ENCODE peak calls at places on chromosomes 3 and 15, in five cellular contexts. One of them, this sample, is unnamed.

GRCh38 chr3:120344349-120344748 is 4.8 kb downstream of the LRRC58 start:
- DNase-seq in fibroblast of villous mesenchyme: peak; percentile 49
- DNase-seq in colonic mucosa: no peak
- DNase-seq in GM23338: no peak
- DNase-seq in AG10803: peak; percentile 1
- DNase-seq in this sample: no peak

GRCh38 chr3:59535791-59536221 is 486.0 kb upstream of the CFAP20DC start:
- DNase-seq in fibroblast of villous mesenchyme: no peak
- DNase-seq in colonic mucosa: no peak
- DNase-seq in GM23338: no peak
- DNase-seq in AG10803: peak; percentile 54
- DNase-seq in this sample: no peak

GRCh38 chr3:10981961-10982360 is 10.6 kb upstream of the SLC6A1 start:
- DNase-seq in fibroblast of villous mesenchyme: no peak
- DNase-seq in colonic mucosa: no peak
- DNase-seq in GM23338: no peak
- DNase-seq in AG10803: peak; percentile 49
- DNase-seq in this sample: no peak

GRCh38 chr3:54374214-54374855 is 252.0 kb downstream of the CACNA2D3 start:
- DNase-seq in fibroblast of villous mesenchyme: no peak
- DNase-seq in colonic mucosa: peak; percentile 31
- DNase-seq in GM23338: peak; percentile 78
- DNase-seq in AG10803: no peak
- DNase-seq in this sample: no peak

GRCh38 chr3:12831582-12831866 is 9.8 kb downstream of the RPL32 start:
- DNase-seq in fibroblast of villous mesenchyme: no peak
- DNase-seq in colonic mucosa: no peak
- DNase-seq in GM23338: no peak
- DNase-seq in AG10803: no peak
- DNase-seq in this sample: no peak

GRCh38 chr15:84991313-84991712 is 9.7 kb downstream of the PDE8A start:
- DNase-seq in fibroblast of villous mesenchyme: no peak
- DNase-seq in colonic mucosa: no peak
- DNase-seq in GM23338: no peak
- DNase-seq in AG10803: no peak
- DNase-seq in this sample: no peak

GRCh38 chr3:179688847-179689246 is 36.0 kb downstream of the USP13 start:
- DNase-seq in fibroblast of villous mesenchyme: peak; percentile 52
- DNase-seq in colonic mucosa: no peak
- DNase-seq in GM23338: no peak
- DNase-seq in AG10803: no peak
- DNase-seq in this sample: no peak

GRCh38 chr15:33008284-33009011 is 186.1 kb downstream of the FMN1 start:
- DNase-seq in fibroblast of villous mesenchyme: peak; percentile 84
- DNase-seq in colonic mucosa: no peak
- DNase-seq in GM23338: no peak
- DNase-seq in AG10803: peak; percentile 92
- DNase-seq in this sample: no peak

GRCh38 chr3:99659032-99659431 is 20.6 kb downstream of the COL8A1 start:
- DNase-seq in fibroblast of villous mesenchyme: peak; percentile 97
- DNase-seq in colonic mucosa: no peak
- DNase-seq in GM23338: no peak
- DNase-seq in AG10803: peak; percentile 99
- DNase-seq in this sample: no peak

GRCh38 chr3:47523310-47524073 is 10.0 kb upstream of the ELP6 start:
- DNase-seq in fibroblast of villous mesenchyme: no peak
- DNase-seq in colonic mucosa: no peak
- DNase-seq in GM23338: no peak
- DNase-seq in AG10803: no peak
- DNase-seq in this sample: no peak

GRCh38 chr15:80609111-80609510 is 86.0 kb upstream of the ABHD17C start:
- DNase-seq in fibroblast of villous mesenchyme: no peak
- DNase-seq in colonic mucosa: no peak
- DNase-seq in GM23338: no peak
- DNase-seq in AG10803: no peak
- DNase-seq in this sample: no peak

GRCh38 chr3:159785276-159785675 is 203.4 kb upstream of the IL12A start:
- DNase-seq in fibroblast of villous mesenchyme: peak; percentile 83
- DNase-seq in colonic mucosa: no peak
- DNase-seq in GM23338: no peak
- DNase-seq in AG10803: no peak
- DNase-seq in this sample: no peak

GRCh38 chr3:179544981-179545645 is 17.6 kb upstream of the ACTL6A start:
- DNase-seq in fibroblast of villous mesenchyme: peak; percentile 50
- DNase-seq in colonic mucosa: no peak
- DNase-seq in GM23338: no peak
- DNase-seq in AG10803: peak; percentile 87
- DNase-seq in this sample: no peak

GRCh38 chr3:137163241-137163916 is 205.6 kb downstream of the IL20RB start:
- DNase-seq in fibroblast of villous mesenchyme: no peak
- DNase-seq in colonic mucosa: no peak
- DNase-seq in GM23338: peak; percentile 19
- DNase-seq in AG10803: no peak
- DNase-seq in this sample: no peak

GRCh38 chr15:74364936-74365618 is 2.4 kb downstream of the CYP11A1 start:
- DNase-seq in fibroblast of villous mesenchyme: no peak
- DNase-seq in colonic mucosa: no peak
- DNase-seq in GM23338: peak; percentile 54
- DNase-seq in AG10803: no peak
- DNase-seq in this sample: no peak

GRCh38 chr3:15064299-15064834 is 748 bp downstream of the MRPS25 start:
- DNase-seq in fibroblast of villous mesenchyme: peak; percentile 52
- DNase-seq in colonic mucosa: peak; percentile 40
- DNase-seq in GM23338: peak; percentile 37
- DNase-seq in AG10803: peak; percentile 39
- DNase-seq in this sample: no peak

GRCh38 chr3:192246847-192247520 is 480.4 kb downstream of the FGF12 start:
- DNase-seq in fibroblast of villous mesenchyme: no peak
- DNase-seq in colonic mucosa: no peak
- DNase-seq in GM23338: no peak
- DNase-seq in AG10803: no peak
- DNase-seq in this sample: no peak

GRCh38 chr3:126732281-126733060 is 28.4 kb downstream of the CHCHD6 start:
- DNase-seq in fibroblast of villous mesenchyme: no peak
- DNase-seq in colonic mucosa: no peak
- DNase-seq in GM23338: no peak
- DNase-seq in AG10803: no peak
- DNase-seq in this sample: no peak

GRCh38 chr3:23763040-23763477 is 42.7 kb upstream of the UBE2E1 start:
- DNase-seq in fibroblast of villous mesenchyme: peak; percentile 35
- DNase-seq in colonic mucosa: no peak
- DNase-seq in GM23338: no peak
- DNase-seq in AG10803: peak; percentile 38
- DNase-seq in this sample: no peak

GRCh38 chr3:47225310-47225906 is 57.2 kb downstream of the KIF9 start:
- DNase-seq in fibroblast of villous mesenchyme: peak; percentile 50
- DNase-seq in colonic mucosa: no peak
- DNase-seq in GM23338: no peak
- DNase-seq in AG10803: peak; percentile 78
- DNase-seq in this sample: peak; percentile 66

GRCh38 chr15:67927501-67928156 is 87.8 kb upstream of the RNU6-1 start:
- DNase-seq in fibroblast of villous mesenchyme: peak; percentile 88
- DNase-seq in colonic mucosa: no peak
- DNase-seq in GM23338: no peak
- DNase-seq in AG10803: peak; percentile 39
- DNase-seq in this sample: no peak

GRCh38 chr3:25572919-25573385 is 91.8 kb downstream of the TOP2B start:
- DNase-seq in fibroblast of villous mesenchyme: peak; percentile 52
- DNase-seq in colonic mucosa: no peak
- DNase-seq in GM23338: no peak
- DNase-seq in AG10803: peak; percentile 27
- DNase-seq in this sample: no peak

GRCh38 chr3:114608293-114608692 is 314.5 kb downstream of the TIGIT start:
- DNase-seq in fibroblast of villous mesenchyme: peak; percentile 89
- DNase-seq in colonic mucosa: no peak
- DNase-seq in GM23338: no peak
- DNase-seq in AG10803: peak; percentile 95
- DNase-seq in this sample: no peak

GRCh38 chr3:12139111-12139511 is 19.6 kb downstream of the TIMP4 start:
- DNase-seq in fibroblast of villous mesenchyme: peak; percentile 74
- DNase-seq in colonic mucosa: no peak
- DNase-seq in GM23338: peak; percentile 64
- DNase-seq in AG10803: peak; percentile 54
- DNase-seq in this sample: no peak

GRCh38 chr3:64046527-64046926 is 23.2 kb upstream of the PSMD6 start:
- DNase-seq in fibroblast of villous mesenchyme: no peak
- DNase-seq in colonic mucosa: no peak
- DNase-seq in GM23338: no peak
- DNase-seq in AG10803: no peak
- DNase-seq in this sample: no peak

GRCh38 chr3:48428863-48429415 is 947 bp downstream of the PLXNB1 start:
- DNase-seq in fibroblast of villous mesenchyme: peak; percentile 33
- DNase-seq in colonic mucosa: peak; percentile 69
- DNase-seq in GM23338: peak; percentile 64
- DNase-seq in AG10803: no peak
- DNase-seq in this sample: no peak

GRCh38 chr3:47414161-47414564 is 33.3 kb downstream of the PTPN23 start:
- DNase-seq in fibroblast of villous mesenchyme: no peak
- DNase-seq in colonic mucosa: no peak
- DNase-seq in GM23338: no peak
- DNase-seq in AG10803: no peak
- DNase-seq in this sample: no peak

GRCh38 chr3:81419196-81419595 is 342.2 kb downstream of the GBE1 start:
- DNase-seq in fibroblast of villous mesenchyme: peak; percentile 24
- DNase-seq in colonic mucosa: no peak
- DNase-seq in GM23338: peak; percentile 14
- DNase-seq in AG10803: peak; percentile 35
- DNase-seq in this sample: no peak

GRCh38 chr3:33131328-33132018 is 17.7 kb downstream of the CRTAP start:
- DNase-seq in fibroblast of villous mesenchyme: peak; percentile 71
- DNase-seq in colonic mucosa: peak; percentile 42
- DNase-seq in GM23338: peak; percentile 96
- DNase-seq in AG10803: peak; percentile 80
- DNase-seq in this sample: no peak

DNA sequence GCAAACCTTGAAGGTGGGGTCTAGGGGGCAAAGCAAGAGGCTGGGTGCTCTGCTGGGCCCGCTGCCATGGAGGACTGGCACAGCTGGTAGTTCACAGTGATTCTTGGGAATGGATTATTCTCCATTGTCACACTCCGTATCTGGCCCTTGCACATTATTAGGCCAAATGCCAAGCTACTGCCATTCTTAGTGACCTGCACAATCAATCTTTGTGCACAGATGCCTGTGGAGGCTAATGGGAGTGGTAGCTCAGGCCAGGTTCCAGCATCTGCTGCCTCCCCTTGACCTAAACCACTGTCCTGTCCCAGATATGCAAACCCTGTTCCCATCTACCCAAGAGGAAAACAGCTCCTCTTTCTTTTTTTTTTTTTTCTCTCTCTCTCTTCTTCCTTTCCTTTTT is 67.5 kb downstream of the TIPARP start:
- DNase-seq in fibroblast of villous mesenchyme: no peak
- DNase-seq in colonic mucosa: no peak
- DNase-seq in GM23338: no peak
- DNase-seq in AG10803: no peak
- DNase-seq in this sample: no peak
- TF ChIP-seq CTCF in fibroblast of villous mesenchyme: no peak
- TF ChIP-seq CTCF in colonic mucosa: no peak
- TF ChIP-seq CTCF in GM23338: no peak
- TF ChIP-seq CTCF in AG10803: no peak
- TF ChIP-seq CTCF in this sample: no peak

GRCh38 chr3:185328324-185329004 is 34.5 kb upstream of the MAP3K13 start:
- DNase-seq in fibroblast of villous mesenchyme: no peak
- DNase-seq in colonic mucosa: peak; percentile 90
- DNase-seq in GM23338: no peak
- DNase-seq in AG10803: no peak
- DNase-seq in this sample: no peak
- H3K4me3 ChIP-seq in fibroblast of villous mesenchyme: no peak overlapping the region
- H3K4me3 ChIP-seq in colonic mucosa: peak overlapping the region; percentile 28
- H3K4me3 ChIP-seq in GM23338: no peak overlapping the region
- H3K4me3 ChIP-seq in AG10803: no peak overlapping the region
- H3K4me3 ChIP-seq in this sample: no peak overlapping the region

DNA sequence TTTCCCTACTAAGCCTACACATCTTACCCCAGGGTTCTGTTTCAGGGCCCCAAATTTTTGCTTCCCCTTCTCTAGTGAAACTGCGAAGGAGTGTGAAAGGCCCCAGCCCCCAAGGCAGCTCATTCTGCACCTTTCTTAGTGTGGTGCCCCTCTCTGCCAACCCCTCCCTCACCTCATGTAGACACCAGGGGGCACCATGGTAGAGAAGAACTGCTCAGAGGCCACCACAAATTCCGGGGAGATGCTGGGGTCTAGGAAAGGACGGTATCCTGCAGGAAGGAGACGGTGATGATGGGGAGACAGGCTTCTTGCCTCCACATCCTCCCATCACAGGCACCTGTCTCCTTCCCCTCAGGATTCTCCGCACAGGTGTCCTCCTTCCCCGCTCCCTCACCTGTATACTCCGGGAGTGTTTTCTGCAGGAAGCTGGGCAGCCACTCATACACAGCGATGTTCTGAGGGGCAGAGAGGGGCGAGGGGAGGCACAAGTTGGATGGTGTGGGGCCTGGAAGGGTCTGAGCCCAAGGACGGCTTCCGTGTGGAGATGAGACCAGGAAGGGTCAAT is 3.6 kb downstream of the DUOX2 start:
- DNase-seq in fibroblast of villous mesenchyme: no peak
- DNase-seq in colonic mucosa: no peak
- DNase-seq in GM23338: peak; percentile 57
- DNase-seq in AG10803: no peak
- DNase-seq in this sample: no peak
- TF ChIP-seq CTCF in fibroblast of villous mesenchyme: no peak
- TF ChIP-seq CTCF in colonic mucosa: no peak
- TF ChIP-seq CTCF in GM23338: peak; percentile 58
- TF ChIP-seq CTCF in AG10803: peak; percentile 11
- TF ChIP-seq CTCF in this sample: peak; percentile 24

GRCh38 chr3:151315846-151316245 is 774 bp downstream of the GPR87 start:
- DNase-seq in fibroblast of villous mesenchyme: no peak
- DNase-seq in colonic mucosa: no peak
- DNase-seq in GM23338: no peak
- DNase-seq in AG10803: no peak
- DNase-seq in this sample: no peak

GRCh38 chr3:151315136-151315535 is 1.5 kb downstream of the GPR87 start:
- DNase-seq in fibroblast of villous mesenchyme: peak; percentile 89
- DNase-seq in colonic mucosa: no peak
- DNase-seq in GM23338: no peak
- DNase-seq in AG10803: peak; percentile 35
- DNase-seq in this sample: no peak

GRCh38 chr3:151314132-151314531 is 2.5 kb downstream of the GPR87 start:
- DNase-seq in fibroblast of villous mesenchyme: no peak
- DNase-seq in colonic mucosa: no peak
- DNase-seq in GM23338: no peak
- DNase-seq in AG10803: no peak
- DNase-seq in this sample: no peak

GRCh38 chr3:151312972-151313371 is 3.6 kb downstream of the GPR87 start:
- DNase-seq in fibroblast of villous mesenchyme: no peak
- DNase-seq in colonic mucosa: no peak
- DNase-seq in GM23338: no peak
- DNase-seq in AG10803: no peak
- DNase-seq in this sample: no peak

DNA sequence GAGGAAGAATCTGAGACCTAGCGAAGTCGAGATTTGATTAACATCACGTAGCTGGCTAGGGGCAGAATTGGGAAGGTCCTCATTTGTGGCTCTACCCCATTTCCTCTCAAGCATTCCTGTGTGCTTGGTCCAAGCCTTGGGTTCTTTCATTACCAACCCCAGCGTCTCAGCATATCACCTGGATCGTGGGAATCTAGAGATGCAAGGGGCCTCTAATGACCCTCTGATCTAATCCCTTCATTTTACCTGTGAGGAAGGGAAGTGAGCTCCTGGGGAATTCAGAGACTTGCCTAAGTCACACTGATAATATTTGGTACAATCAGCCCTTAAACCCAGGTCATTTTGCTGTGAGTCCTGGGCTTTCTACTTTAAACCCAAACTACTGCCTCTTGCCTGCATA is 2.0 kb downstream of the GPR87 start:
- DNase-seq in fibroblast of villous mesenchyme: no peak
- DNase-seq in colonic mucosa: no peak
- DNase-seq in GM23338: no peak
- DNase-seq in AG10803: no peak
- DNase-seq in this sample: no peak
- H3K4me3 ChIP-seq in fibroblast of villous mesenchyme: no peak overlapping the region
- H3K4me3 ChIP-seq in colonic mucosa: no peak overlapping the region
- H3K4me3 ChIP-seq in GM23338: no peak overlapping the region
- H3K4me3 ChIP-seq in AG10803: no peak overlapping the region
- H3K4me3 ChIP-seq in this sample: no peak overlapping the region

This sample was measured in GM12864.